ENCODE peak calls at places on chromosomes 11 and 22, in seven cellular contexts. T, C, Q, D, B, K and X are unnamed samples.

GRCh38 chr11:15941206-15941770 is 415.1 kb downstream of the SOX6 start:
- DNase-seq in T (no peak), C (no peak), Q (no peak), D (peak), B (no peak), K (no peak), X (no peak)

GRCh38 chr22:33555814-33556522 is 364.3 kb downstream of the LARGE1 start:
- DNase-seq in T (no peak), C (no peak), Q (no peak), D (no peak), B (no peak), K (no peak), X (no peak)

GRCh38 chr11:5288108-5288911 is 13.4 kb downstream of the OR51B4 start:
- DNase-seq in T (peak), C (no peak), Q (no peak), D (peak), B (no peak), K (no peak), X (no peak)

GRCh38 chr11:44950036-44950624 is 553 bp downstream of the TP53I11 start:
- DNase-seq in T (no peak), C (no peak), Q (peak), D (peak), B (peak), K (peak), X (no peak)

GRCh38 chr11:72058416-72059034 is 21.8 kb downstream of the NUMA1 start:
- DNase-seq in T (peak), C (no peak), Q (no peak), D (no peak), B (no peak), K (no peak), X (no peak)

GRCh38 chr11:134399293-134399654 is 12.8 kb downstream of the B3GAT1 start:
- DNase-seq in T (no peak), C (no peak), Q (no peak), D (no peak), B (no peak), K (no peak), X (no peak)

GRCh38 chr11:19200410-19201201 is 1.2 kb downstream of the CSRP3 start:
- DNase-seq in T (peak), C (peak), Q (no peak), D (no peak), B (peak), K (no peak), X (no peak)

GRCh38 chr22:30186048-30186447 is 60.5 kb downstream of the LIF start:
- DNase-seq in T (no peak), C (no peak), Q (no peak), D (no peak), B (no peak), K (no peak), X (no peak)

GRCh38 chr22:23397008-23397617 is 183.0 kb downstream of the IGLL1 start:
- DNase-seq in T (no peak), C (no peak), Q (no peak), D (no peak), B (no peak), K (peak), X (no peak)

GRCh38 chr11:62104816-62105610 is 18.8 kb upstream of the INCENP start:
- DNase-seq in T (no peak), C (no peak), Q (peak), D (no peak), B (no peak), K (no peak), X (no peak)

GRCh38 chr11:67731583-67731982 is 57.2 kb upstream of the ALDH3B2 start:
- DNase-seq in T (no peak), C (no peak), Q (no peak), D (no peak), B (no peak), K (no peak), X (no peak)

GRCh38 chr22:33332538-33332937 is 274.4 kb upstream of the SYN3 start:
- DNase-seq in T (no peak), C (no peak), Q (no peak), D (peak), B (no peak), K (no peak), X (no peak)

GRCh38 chr11:92969293-92969633 is 188 bp upstream of the MTNR1B start:
- DNase-seq in T (no peak), C (no peak), Q (no peak), D (no peak), B (no peak), K (no peak), X (no peak)

GRCh38 chr11:61969838-61970452 is 2.5 kb upstream of the FTH1 start:
- DNase-seq in T (peak), C (peak), Q (no peak), D (no peak), B (no peak), K (no peak), X (no peak)

GRCh38 chr22:27382947-27383346 is 418.6 kb downstream of the MN1 start:
- DNase-seq in T (no peak), C (no peak), Q (no peak), D (no peak), B (no peak), K (no peak), X (no peak)

GRCh38 chr22:27386186-27386585 is 415.4 kb downstream of the MN1 start:
- DNase-seq in T (peak), C (peak), Q (no peak), D (no peak), B (no peak), K (no peak), X (no peak)

GRCh38 chr22:27383896-27384295 is 417.7 kb downstream of the MN1 start:
- DNase-seq in T (no peak), C (no peak), Q (no peak), D (no peak), B (no peak), K (no peak), X (no peak)

GRCh38 chr22:27387561-27387960 is 414.0 kb downstream of the MN1 start:
- DNase-seq in T (no peak), C (no peak), Q (no peak), D (no peak), B (no peak), K (no peak), X (no peak)

DNA sequence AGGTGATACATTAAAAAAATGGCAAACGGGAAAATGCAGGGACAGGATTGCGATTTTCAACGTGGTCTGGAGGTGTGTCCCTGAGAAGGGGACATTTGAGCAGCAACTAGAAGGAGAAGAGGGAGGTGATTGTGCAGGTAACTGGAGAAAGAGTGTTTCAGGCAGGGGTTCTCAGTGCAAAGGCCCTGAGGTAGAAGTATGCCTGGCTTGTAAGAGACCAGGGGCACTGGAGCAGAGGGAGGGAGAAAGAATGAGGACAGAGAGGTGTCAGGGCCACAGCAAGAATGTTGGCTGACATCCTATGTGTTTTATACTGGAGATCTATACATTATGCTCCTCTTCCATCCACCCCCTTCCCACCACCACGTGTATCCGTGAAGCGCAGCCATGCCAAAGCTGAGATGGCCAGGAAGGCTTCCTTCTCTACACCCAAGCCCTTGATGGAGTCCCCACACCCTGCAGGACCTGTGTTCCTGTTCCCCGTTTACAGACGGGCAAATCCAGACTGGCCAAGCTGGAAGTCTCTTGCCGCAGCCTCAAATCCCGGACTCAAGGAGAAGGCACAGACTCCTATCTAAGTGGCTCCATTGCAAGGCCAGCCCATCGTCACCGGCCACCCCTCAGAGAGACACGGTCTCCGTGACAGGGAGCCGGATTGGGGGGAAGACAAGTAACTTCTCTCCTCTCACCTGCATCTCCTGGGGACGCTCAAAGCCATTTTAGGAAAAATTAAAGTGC is 416.1 kb downstream of the MN1 start:
- DNase-seq in T (no peak), C (no peak), Q (no peak), D (no peak), B (no peak), K (no peak), X (no peak)
- H3K27ac ChIP-seq in T (no peak), C (no peak), Q (no peak), D (no peak), B (no peak), K (no peak), X (no peak)

DNA sequence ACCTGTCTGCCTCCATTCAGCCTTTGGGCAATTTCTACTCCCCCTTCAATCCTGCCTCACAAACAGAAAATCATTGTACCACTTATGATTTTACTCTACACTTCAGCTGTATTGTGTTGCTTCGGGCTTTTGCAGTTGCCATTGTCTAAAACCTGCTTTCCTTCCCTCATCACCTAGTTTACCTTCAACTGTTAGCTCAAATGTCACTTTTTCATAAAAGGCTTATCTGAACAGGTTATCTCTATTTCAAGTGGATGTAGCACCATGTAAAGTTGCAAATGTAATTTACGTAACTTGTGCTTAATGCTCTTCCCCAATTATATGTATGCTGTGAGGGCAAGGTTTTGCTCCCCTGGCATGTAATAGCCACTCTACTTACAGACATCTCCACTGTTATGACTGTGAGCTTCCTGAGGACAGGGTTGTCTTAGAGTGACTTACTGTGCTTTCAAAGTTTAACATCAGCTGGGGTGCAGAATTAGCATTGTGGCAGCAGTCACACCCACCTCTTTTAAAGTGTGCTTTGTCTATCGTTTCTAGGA is 5.4 kb downstream of the RPS25 start:
- DNase-seq in T (no peak), C (no peak), Q (no peak), D (no peak), B (no peak), K (no peak), X (no peak)
- H3K27ac ChIP-seq in T (no peak), C (no peak), Q (no peak), D (no peak), B (no peak), K (no peak), X (no peak)

DNA sequence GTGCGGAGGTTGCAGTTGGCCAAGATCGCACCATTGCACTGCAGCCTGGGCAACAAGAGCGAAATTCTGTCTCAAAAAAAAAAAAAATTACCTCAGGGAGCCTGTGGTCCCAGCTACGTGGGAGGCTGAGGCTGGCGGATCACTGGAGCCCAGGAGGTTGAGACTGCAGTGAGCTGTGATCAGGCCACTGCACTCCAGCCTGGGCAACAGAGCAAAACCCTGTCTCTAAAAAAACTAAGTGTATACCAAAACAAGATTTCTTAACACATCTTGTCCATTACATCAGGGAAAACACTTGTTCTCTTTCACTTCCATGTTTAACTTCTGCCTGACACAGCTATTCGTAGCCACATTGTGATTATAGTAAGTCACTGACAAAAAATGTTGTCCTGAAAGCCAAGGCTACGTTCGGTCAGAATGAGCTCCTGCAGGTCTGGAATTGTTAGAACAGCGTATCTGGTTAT is 1.4 kb downstream of the TMEM80 start:
- DNase-seq in T (peak), C (peak), Q (no peak), D (no peak), B (no peak), K (no peak), X (no peak)
- H3K27ac ChIP-seq in T (peak), C (peak), Q (peak), D (peak), B (peak), K (peak), X (no peak)

GRCh38 chr11:76665172-76665571 is 5.4 kb downstream of the LRRC32 start:
- DNase-seq in T (no peak), C (no peak), Q (no peak), D (no peak), B (peak), K (peak), X (no peak)
- H3K27ac ChIP-seq in T (no peak), C (no peak), Q (peak), D (no peak), B (peak), K (peak), X (no peak)

DNA sequence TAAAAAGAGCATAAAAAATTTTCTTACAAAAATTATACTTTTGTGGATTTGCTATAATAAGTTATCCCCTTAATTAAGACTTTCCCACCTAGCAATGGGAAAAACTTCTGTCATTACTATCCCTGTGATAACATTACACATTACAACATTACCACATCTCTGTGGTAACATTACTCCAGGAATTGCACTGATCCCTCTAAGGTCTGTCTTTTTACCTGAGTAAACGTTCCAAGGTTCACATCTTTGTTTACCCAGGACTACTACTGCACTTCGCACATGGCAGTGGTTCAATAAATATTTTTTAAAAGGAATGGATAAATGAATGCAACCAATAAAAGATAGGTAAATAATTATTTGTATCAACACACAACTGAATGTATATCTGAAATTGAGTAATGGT is 92.4 kb upstream of the NOX4 start:
- DNase-seq in T (no peak), C (no peak), Q (no peak), D (no peak), B (no peak), K (no peak), X (no peak)
- H3K27ac ChIP-seq in T (no peak), C (no peak), Q (no peak), D (no peak), B (no peak), K (no peak), X (no peak)

DNA sequence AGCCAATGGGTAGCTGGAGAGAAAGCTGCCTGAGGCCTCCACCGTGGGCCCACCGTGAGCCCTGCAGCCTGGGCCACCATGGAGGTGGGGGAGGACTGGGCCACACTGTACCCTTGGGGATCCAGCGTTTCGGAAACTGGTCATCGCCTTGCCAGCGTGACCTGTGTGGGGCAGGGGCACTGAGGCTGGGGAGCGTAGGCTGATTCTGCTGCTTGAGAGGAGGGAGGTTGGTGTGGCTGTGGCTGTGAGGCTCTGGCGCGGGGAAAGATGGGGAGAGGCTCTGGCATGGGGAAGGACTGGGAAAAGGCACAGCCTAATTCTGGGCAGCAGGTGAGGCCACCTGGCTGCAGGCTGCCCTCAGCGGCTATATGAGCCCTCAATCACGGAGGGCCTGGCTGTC is 12.6 kb upstream of the TTLL12 start:
- DNase-seq in T (no peak), C (no peak), Q (no peak), D (no peak), B (no peak), K (no peak), X (no peak)
- H3K27ac ChIP-seq in T (no peak), C (no peak), Q (no peak), D (no peak), B (no peak), K (no peak), X (no peak)

GRCh38 chr11:105164226-105164625 is 24.7 kb upstream of the CARD18 start:
- DNase-seq in T (no peak), C (no peak), Q (no peak), D (no peak), B (no peak), K (no peak), X (no peak)
- H3K27ac ChIP-seq in T (no peak), C (no peak), Q (no peak), D (no peak), B (no peak), K (no peak), X (no peak)

GRCh38 chr11:63920126-63920869 is 3.3 kb upstream of the RCOR2 start:
- DNase-seq in T (no peak), C (no peak), Q (no peak), D (no peak), B (peak), K (peak), X (no peak)

GRCh38 chr11:63918576-63919171 is 1.7 kb upstream of the RCOR2 start:
- DNase-seq in T (no peak), C (peak), Q (no peak), D (no peak), B (no peak), K (no peak), X (no peak)

GRCh38 chr11:63922673-63923192 is 5.8 kb upstream of the RCOR2 start:
- DNase-seq in T (no peak), C (no peak), Q (no peak), D (no peak), B (no peak), K (no peak), X (no peak)

GRCh38 chr11:63919267-63920125 is 2.5 kb upstream of the RCOR2 start:
- DNase-seq in T (no peak), C (peak), Q (no peak), D (no peak), B (no peak), K (peak), X (no peak)

GRCh38 chr11:63920870-63921417 is 4.0 kb upstream of the RCOR2 start:
- DNase-seq in T (no peak), C (no peak), Q (no peak), D (no peak), B (no peak), K (no peak), X (peak)
- H3K27ac ChIP-seq in T (no peak), C (no peak), Q (peak), D (no peak), B (no peak), K (peak), X (no peak)